ENCODE peak calls at places on chromosomes 16 and 17, in seven cellular contexts. E is epithelial cell of esophagus, T is astrocyte of the cerebellum, C is cardiac muscle cell, M is OCI-LY7, W is heart right ventricle, Z is MM.1S. B is an unnamed sample.
A peak's percentile ranks its signal among the peaks of the same experiment; 100 is the strongest.

GRCh38 chr17:72119963-72120877 is 600 bp upstream of the SOX9 start:
- DNase-seq in E (peak; percentile 84), T (peak; percentile 70), C (peak; percentile 66), M (no peak), W (peak; percentile 49), Z (peak; percentile 37), B (peak; percentile 61)

GRCh38 chr17:37701424-37702020 is 43.3 kb downstream of the HNF1B start:
- DNase-seq in E (peak; percentile 34), T (no peak), C (no peak), M (peak; percentile 40), W (peak; percentile 16), Z (peak; percentile 44), B (peak; percentile 60)

GRCh38 chr17:39244016-39244599 is 18.4 kb upstream of the STAC2 start:
- DNase-seq in E (no peak), T (no peak), C (no peak), M (peak; percentile 87), W (no peak), Z (no peak), B (no peak)

GRCh38 chr17:61490540-61490975 is 38.3 kb downstream of the TBX4 start:
- DNase-seq in E (peak; percentile 93), T (no peak), C (no peak), M (no peak), W (no peak), Z (no peak), B (peak; percentile 85)

GRCh38 chr17:51795401-51795800 is 363.1 kb downstream of the CA10 start:
- DNase-seq in E (no peak), T (no peak), C (no peak), M (no peak), W (no peak), Z (no peak), B (no peak)

GRCh38 chr17:61443475-61443882 is 8.7 kb upstream of the TBX4 start:
- DNase-seq in E (no peak), T (no peak), C (no peak), M (no peak), W (no peak), Z (no peak), B (no peak)

GRCh38 chr17:8151641-8152111 is 528 bp downstream of the PER1 start:
- DNase-seq in E (peak; percentile 45), T (peak; percentile 54), C (peak; percentile 56), M (peak; percentile 41), W (peak; percentile 93), Z (no peak), B (no peak)

GRCh38 chr17:45251931-45252330 is 10.0 kb downstream of the SPATA32 start:
- DNase-seq in E (no peak), T (no peak), C (no peak), M (no peak), W (no peak), Z (no peak), B (no peak)

GRCh38 chr17:47705536-47706481 is 11.8 kb downstream of the TBKBP1 start:
- DNase-seq in E (no peak), T (no peak), C (no peak), M (no peak), W (no peak), Z (no peak), B (no peak)

GRCh38 chr17:7803981-7804380 is 30.0 kb upstream of the KDM6B start:
- DNase-seq in E (peak; percentile 49), T (no peak), C (no peak), M (no peak), W (no peak), Z (no peak), B (peak; percentile 80)

GRCh38 chr16:49608095-49608494 is 234.5 kb downstream of the C16orf78 start:
- DNase-seq in E (no peak), T (no peak), C (peak; percentile 46), M (no peak), W (no peak), Z (no peak), B (no peak)

GRCh38 chr16:17578921-17579876 is 108.4 kb upstream of the XYLT1 start:
- DNase-seq in E (peak; percentile 38), T (peak; percentile 80), C (peak; percentile 84), M (peak; percentile 71), W (no peak), Z (peak; percentile 62), B (peak; percentile 61)

GRCh38 chr16:66873685-66874055 is 6.6 kb upstream of the PDP2 start:
- DNase-seq in E (no peak), T (no peak), C (no peak), M (no peak), W (no peak), Z (no peak), B (no peak)

GRCh38 chr16:29943846-29944669 is 17.8 kb upstream of the TMEM219 start:
- DNase-seq in E (peak; percentile 98), T (peak; percentile 93), C (peak; percentile 27), M (no peak), W (no peak), Z (no peak), B (peak; percentile 96)

GRCh38 chr16:28205117-28205899 is 6.5 kb downstream of the XPO6 start:
- DNase-seq in E (no peak), T (no peak), C (no peak), M (no peak), W (no peak), Z (no peak), B (no peak)

GRCh38 chr17:45106101-45106500 is 26.2 kb downstream of the PLCD3 start:
- DNase-seq in E (no peak), T (no peak), C (no peak), M (no peak), W (no peak), Z (no peak), B (no peak)

GRCh38 chr17:76252040-76252954 is 12.0 kb upstream of the RNF157 start:
- DNase-seq in E (peak; percentile 93), T (no peak), C (no peak), M (peak; percentile 41), W (no peak), Z (no peak), B (peak; percentile 99)

GRCh38 chr16:8714143-8714542 is 39.7 kb downstream of the ABAT start:
- DNase-seq in E (no peak), T (no peak), C (peak; percentile 29), M (no peak), W (no peak), Z (no peak), B (no peak)
- TF ChIP-seq CTCF in E (no peak), T (no peak), C (no peak), M (no peak), W (no peak), Z (no peak), B (no peak)

DNA sequence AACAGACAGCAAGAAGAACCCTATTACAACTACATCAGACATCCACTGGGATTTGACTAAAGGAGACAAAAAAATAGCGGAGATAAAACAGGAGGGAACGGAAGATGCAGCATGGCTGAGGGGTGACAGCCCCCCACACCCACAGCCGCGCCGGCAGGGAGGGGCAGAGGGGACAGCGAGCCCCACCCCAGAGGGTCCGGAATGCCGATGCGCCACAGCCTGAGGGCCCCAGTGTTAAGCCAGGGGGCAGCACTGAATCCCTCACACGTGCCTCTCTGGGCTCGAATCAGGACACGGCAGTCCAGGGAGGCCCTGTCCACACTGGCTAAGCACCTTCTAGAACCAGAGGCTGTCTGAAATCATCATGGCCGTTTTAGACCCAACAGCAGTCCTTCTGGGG is 18.8 kb downstream of the MAP1LC3B start:
- DNase-seq in E (no peak), T (no peak), C (no peak), M (no peak), W (no peak), Z (no peak), B (no peak)
- TF ChIP-seq CTCF in E (no peak), T (no peak), C (no peak), M (no peak), W (no peak), Z (no peak), B (no peak)

DNA sequence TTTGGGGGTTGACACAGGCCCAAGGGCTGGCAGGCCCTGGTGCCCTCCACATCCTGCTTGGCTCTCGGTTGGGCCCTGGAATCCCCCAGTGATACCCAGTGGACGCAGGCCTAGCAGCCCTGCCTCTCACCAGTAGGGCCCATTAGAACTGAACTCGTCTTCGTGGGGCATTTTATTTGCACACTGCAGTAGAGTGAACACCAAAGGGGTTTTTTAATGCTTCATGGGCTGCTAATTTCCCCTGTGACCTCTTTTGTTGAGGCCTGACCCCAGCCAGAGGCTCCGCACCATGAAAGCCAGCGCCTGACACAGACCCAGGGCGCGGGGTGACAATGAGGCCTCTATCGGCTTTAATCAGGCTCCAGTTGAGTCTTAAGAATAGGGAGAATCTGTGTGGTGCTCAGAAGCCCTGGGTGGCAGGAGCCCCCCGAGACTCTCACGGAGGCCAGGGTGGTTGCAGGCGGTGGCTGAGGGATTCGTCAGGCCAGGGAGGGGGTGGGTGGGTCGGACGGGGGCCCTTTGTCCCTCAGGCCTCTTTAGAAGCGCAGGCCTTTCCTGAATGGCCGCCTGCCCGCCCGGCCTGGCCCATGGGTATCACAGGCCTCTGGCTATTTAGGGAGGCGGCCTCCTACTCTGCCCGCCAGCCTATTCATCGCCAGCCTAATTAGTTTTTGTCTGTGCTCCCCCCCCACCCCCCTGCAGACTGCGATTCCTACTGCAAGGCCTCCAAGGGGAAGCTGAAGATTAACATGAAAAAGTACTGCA is 199.3 kb downstream of the NTN1 start:
- DNase-seq in E (no peak), T (no peak), C (no peak), M (no peak), W (no peak), Z (no peak), B (no peak)
- TF ChIP-seq CTCF in E (no peak), T (no peak), C (no peak), M (no peak), W (no peak), Z (no peak), B (no peak)

GRCh38 chr17:78348055-78348745 is 11.7 kb downstream of the SOCS3 start:
- DNase-seq in E (no peak), T (no peak), C (no peak), M (no peak), W (no peak), Z (no peak), B (no peak)

GRCh38 chr17:78351449-78352006 is 8.3 kb downstream of the SOCS3 start:
- DNase-seq in E (peak; percentile 99), T (no peak), C (peak; percentile 29), M (no peak), W (peak; percentile 93), Z (no peak), B (peak; percentile 99)

GRCh38 chr17:78346605-78347250 is 13.1 kb downstream of the SOCS3 start:
- DNase-seq in E (peak; percentile 94), T (no peak), C (no peak), M (no peak), W (no peak), Z (no peak), B (peak; percentile 48)

GRCh38 chr17:78347453-78347852 is 12.4 kb downstream of the SOCS3 start:
- DNase-seq in E (no peak), T (no peak), C (no peak), M (no peak), W (no peak), Z (no peak), B (no peak)

DNA sequence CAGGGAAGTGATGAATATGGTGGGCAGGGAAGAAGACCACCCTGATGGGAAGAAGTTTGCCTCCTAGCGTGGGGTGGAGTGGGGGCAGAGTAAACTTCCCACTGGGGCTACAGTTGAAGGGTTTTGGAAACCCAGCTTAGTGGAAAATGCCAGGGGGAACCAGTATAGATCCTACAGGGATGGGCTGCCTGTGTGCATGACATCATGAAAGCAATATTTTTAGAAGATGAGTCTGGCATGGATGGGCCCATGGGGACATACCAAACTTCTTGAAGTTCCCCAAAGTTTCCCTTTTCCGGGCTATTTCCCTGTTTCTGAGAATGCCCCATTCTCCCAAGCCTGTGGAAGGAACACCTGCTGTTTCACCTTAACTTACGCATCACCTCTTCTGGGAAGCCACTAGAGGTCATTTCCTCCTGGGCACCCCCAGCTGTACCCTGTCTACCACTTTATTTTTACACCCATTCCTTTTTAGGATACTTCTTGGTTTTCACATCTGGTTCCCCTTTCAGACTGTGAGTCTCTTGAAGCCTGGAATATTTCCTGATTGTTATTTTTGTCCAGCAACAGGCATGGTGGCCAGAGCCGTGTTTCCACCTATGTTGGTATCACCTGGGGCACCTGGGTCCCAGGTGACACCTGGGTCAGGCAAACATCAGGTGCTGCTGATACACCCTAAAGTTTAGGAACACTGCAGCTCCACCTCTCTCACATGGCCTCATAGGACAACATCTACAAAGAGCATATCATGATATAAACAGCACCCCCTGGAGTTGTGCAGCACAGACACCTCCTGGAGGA is 9.8 kb downstream of the SOCS3 start:
- DNase-seq in E (no peak), T (no peak), C (no peak), M (no peak), W (no peak), Z (no peak), B (no peak)
- TF ChIP-seq CTCF in E (no peak), T (no peak), C (no peak), M (peak; percentile 64), W (no peak), Z (no peak), B (no peak)

B was measured in MCF 10A.